ENCODE peak calls at places on chromosome 20, in five cellular contexts. V is left ventricle myocardium inferior, G is neural progenitor cell, Q is PC-9, N is AG04450. J is an unnamed sample.

GRCh38 chr20:50367104-50367674 is 143.0 kb upstream of the PTPN1 start:
- DNase-seq in Q (no peak), G (no peak), V (no peak), N (no peak), J (no peak)

GRCh38 chr20:33882018-33882417 is 70.9 kb downstream of the CHMP4B start:
- DNase-seq in Q (no peak), G (no peak), N (no peak), V (no peak), J (no peak)

GRCh38 chr20:17504326-17504897 is 26.8 kb downstream of the BFSP1 start:
- DNase-seq in N (no peak), G (no peak), Q (peak), V (no peak), J (no peak)

GRCh38 chr20:34859826-34860545 is 12.7 kb downstream of the GGT7 start:
- DNase-seq in G (no peak), Q (no peak), V (no peak), N (no peak), J (no peak)

GRCh38 chr20:5393218-5393870 is 76.6 kb upstream of the PROKR2 start:
- DNase-seq in Q (no peak), V (no peak), N (no peak), G (peak), J (no peak)

GRCh38 chr20:7629880-7630279 is 310.4 kb downstream of the HAO1 start:
- DNase-seq in Q (no peak), V (no peak), G (no peak), N (no peak), J (no peak)

GRCh38 chr20:51434556-51435256 is 107.8 kb downstream of the NFATC2 start:
- DNase-seq in N (peak), G (no peak), V (no peak), Q (no peak), J (no peak)

GRCh38 chr20:7855545-7855944 is 84.7 kb downstream of the HAO1 start:
- DNase-seq in Q (no peak), N (no peak), G (no peak), V (no peak), J (no peak)

GRCh38 chr20:18904624-18905023 is 91.0 kb downstream of the SCP2D1 start:
- DNase-seq in N (no peak), G (peak), Q (no peak), V (no peak), J (no peak)

GRCh38 chr20:59777814-59778575 is 155.4 kb downstream of the SYCP2 start:
- DNase-seq in V (no peak), G (no peak), Q (no peak), N (no peak), J (no peak)

GRCh38 chr20:58623579-58624473 is 27.3 kb upstream of the STX16 start:
- DNase-seq in Q (peak), V (peak), N (peak), G (no peak), J (no peak)

GRCh38 chr20:4160761-4161305 is 145.5 kb upstream of the RNF24 start:
- DNase-seq in N (no peak), Q (peak), V (no peak), G (peak), J (peak)

GRCh38 chr20:31568041-31568731 is 36.9 kb upstream of the ID1 start:
- DNase-seq in G (no peak), N (no peak), V (no peak), Q (no peak), J (no peak)

GRCh38 chr20:63661959-63662812 is 4.1 kb downstream of the RTEL1 start:
- DNase-seq in Q (no peak), N (no peak), V (no peak), G (no peak), J (no peak)

GRCh38 chr20:39773380-39774000 is 811.3 kb downstream of the DHX35 start:
- DNase-seq in Q (no peak), N (no peak), G (no peak), V (no peak), J (no peak)

GRCh38 chr20:38222231-38222922 is 38.2 kb downstream of the KIAA1755 start:
- DNase-seq in N (no peak), V (peak), G (peak), Q (peak), J (peak)

GRCh38 chr20:38321959-38322598 is 18.1 kb downstream of the BPI start:
- DNase-seq in N (peak), V (no peak), G (peak), Q (peak), J (peak)

GRCh38 chr20:47334022-47334551 is 22.4 kb downstream of the ZMYND8 start:
- DNase-seq in V (no peak), N (peak), Q (peak), G (no peak), J (no peak)
- H3K27ac ChIP-seq in V (peak), N (peak), Q (peak), G (no peak), J (peak)

DNA sequence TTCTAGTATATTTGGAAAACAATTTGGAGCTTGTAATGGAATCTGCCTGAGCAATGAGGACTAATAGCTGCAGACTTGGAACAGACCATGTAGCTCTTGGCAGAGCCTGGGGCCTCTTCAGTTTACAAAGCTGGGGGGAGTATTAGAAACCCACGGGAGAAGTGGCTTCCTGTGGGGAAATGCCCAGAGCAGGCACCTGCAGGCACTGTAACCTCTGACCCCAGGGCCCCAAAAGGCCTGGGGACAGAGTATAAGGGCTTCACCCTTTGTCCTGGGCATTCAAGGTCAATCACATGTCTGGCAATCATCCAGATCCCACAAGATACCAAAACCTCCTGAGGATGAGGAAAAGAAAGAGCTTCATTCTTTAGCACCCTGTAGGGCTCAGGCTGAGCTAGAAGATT is 19.4 kb downstream of the PKIG start:
- DNase-seq in Q (no peak), N (peak), G (no peak), V (peak), J (peak)
- H3K27ac ChIP-seq in Q (no peak), N (peak), G (no peak), V (peak), J (peak)

GRCh38 chr20:49165611-49166010 is 22.5 kb downstream of the STAU1 start:
- DNase-seq in V (no peak), N (no peak), G (no peak), Q (no peak), J (peak)
- H3K27ac ChIP-seq in V (no peak), N (no peak), G (no peak), Q (no peak), J (peak)

DNA sequence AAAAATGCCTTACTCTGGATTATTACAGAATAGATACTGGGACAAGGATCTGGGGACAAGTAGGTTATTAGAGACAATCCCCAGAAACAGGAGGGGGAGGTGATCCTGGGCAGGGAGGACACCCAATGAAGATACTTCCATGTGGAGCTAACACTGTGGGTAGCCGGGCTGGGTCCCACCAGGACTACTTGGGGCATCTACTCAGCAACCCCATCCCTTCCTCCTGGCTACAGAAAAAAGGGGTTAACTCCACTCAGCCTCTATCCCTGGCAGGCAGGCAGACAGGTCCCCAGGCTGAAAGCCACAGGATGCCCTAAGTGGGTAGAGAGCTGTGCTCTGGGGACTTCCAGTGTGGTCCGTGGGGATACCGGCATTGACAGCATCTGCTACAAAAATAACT is 68.0 kb upstream of the NXT1 start:
- DNase-seq in G (no peak), N (no peak), V (no peak), Q (no peak), J (no peak)
- H3K27ac ChIP-seq in G (no peak), N (no peak), V (no peak), Q (no peak), J (no peak)

GRCh38 chr20:53827292-53827995 is 233.8 kb upstream of the ZNF217 start:
- DNase-seq in G (no peak), Q (no peak), N (no peak), V (no peak), J (no peak)

GRCh38 chr20:53829086-53829703 is 235.6 kb upstream of the ZNF217 start:
- DNase-seq in N (peak), Q (peak), V (no peak), G (no peak), J (no peak)

GRCh38 chr20:53828673-53829085 is 235.0 kb upstream of the ZNF217 start:
- DNase-seq in G (peak), Q (peak), V (no peak), N (peak), J (no peak)

GRCh38 chr20:53826597-53827291 is 233.1 kb upstream of the ZNF217 start:
- DNase-seq in N (no peak), Q (no peak), G (no peak), V (no peak), J (no peak)

DNA sequence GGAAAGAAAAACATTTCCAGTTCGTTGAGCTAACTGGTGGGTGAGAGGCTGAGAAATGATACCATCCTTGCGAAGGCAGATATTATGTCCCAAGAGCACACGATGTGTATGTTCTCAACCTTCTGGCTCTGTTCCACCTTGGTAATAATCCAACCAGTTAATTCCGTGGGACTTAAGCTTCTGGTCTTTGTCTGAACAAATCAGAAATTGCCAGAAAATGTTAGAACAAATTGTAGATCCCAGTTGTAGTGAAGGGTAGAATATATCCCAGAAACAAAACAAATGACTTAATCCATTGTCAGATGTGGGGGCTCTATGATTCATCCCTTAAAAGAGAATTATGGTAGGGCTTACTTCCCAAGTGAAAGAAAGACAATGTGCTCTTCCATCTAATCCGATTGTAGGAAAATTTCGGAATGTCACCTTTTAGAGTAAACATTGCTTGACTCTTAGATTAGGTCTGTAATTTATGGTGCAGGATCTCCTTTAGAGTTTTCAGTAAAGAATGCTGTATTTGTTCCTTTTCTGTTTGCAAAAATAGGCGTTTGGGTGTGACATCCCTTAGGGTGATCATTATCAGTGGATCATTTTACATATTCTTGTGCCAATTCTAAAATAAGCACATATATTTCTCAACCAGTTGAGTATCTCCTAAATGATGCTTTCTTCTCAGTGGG is 234.5 kb upstream of the ZNF217 start:
- DNase-seq in Q (peak), V (no peak), N (peak), G (no peak), J (no peak)
- H3K27ac ChIP-seq in Q (peak), V (peak), N (peak), G (no peak), J (no peak)

GRCh38 chr20:23082846-23083552 is 3.1 kb downstream of the CD93 start:
- DNase-seq in N (no peak), G (no peak), V (no peak), Q (no peak), J (no peak)
- H3K27ac ChIP-seq in N (no peak), G (no peak), V (peak), Q (no peak), J (no peak)

GRCh38 chr20:14303106-14303505 is 34.3 kb downstream of the FLRT3 start:
- DNase-seq in V (no peak), G (no peak), N (no peak), Q (no peak), J (no peak)

GRCh38 chr20:14312001-14312400 is 25.4 kb downstream of the FLRT3 start:
- DNase-seq in G (no peak), Q (no peak), V (no peak), N (no peak), J (no peak)

GRCh38 chr20:14304466-14304865 is 32.9 kb downstream of the FLRT3 start:
- DNase-seq in N (no peak), V (no peak), G (no peak), Q (no peak), J (no peak)

GRCh38 chr20:14310977-14311654 is 26.3 kb downstream of the FLRT3 start:
- DNase-seq in V (no peak), G (no peak), Q (no peak), N (no peak), J (no peak)

DNA sequence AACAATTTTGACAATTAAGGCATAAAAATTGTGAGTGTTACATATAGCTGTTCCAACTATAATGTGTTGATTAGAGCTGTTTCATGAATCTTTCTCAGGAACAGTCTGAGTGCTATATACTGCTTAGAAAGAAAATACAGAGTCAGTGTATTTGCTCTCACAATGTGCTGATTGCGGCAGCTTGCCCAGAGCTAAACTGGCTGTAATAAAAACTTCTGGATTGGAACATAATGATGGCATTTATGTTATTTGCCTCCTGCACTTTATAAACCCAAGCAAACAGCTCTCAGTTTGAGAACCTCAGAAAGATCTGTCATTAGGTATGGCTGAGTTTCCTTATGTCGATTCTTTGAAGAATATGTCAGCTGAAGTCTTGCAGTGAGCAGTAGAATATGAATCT is 29.5 kb downstream of the FLRT3 start:
- DNase-seq in V (no peak), N (no peak), G (no peak), Q (no peak), J (no peak)
- H3K27ac ChIP-seq in V (no peak), N (no peak), G (no peak), Q (no peak), J (no peak)

DNA sequence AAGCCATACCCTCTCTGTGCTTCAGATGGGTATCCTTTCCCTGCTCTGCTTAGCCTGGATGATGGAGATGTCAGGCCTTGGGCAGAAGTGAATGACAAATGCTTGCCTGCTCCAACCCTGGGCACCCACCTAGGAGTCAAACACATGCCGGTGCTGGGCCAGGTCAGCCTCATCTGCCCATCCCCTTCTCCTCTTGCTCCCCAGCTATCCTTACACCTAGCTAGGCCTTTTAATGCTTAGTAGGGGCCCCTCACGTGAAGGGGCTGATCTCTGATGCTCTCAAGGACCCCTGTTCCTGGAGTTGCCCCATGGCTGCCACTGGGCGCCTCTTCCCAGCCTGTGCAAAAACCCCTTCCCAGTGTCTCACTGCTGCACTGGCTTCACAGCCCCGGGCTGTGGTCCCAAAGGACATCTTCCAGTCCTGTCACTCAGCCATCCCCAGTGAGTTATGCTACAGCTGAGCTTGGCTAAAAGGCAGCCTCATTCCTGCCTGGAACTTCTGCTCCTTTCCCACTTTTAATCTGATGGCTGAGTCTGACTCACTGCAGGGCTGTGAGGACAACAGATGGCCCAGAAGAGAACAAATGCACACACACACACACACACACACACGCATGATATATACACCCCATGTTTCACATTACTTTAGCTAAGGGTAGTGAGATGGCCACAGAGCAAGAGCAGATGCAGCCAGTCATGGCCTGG is 12.8 kb upstream of the SDCBP2 start:
- DNase-seq in V (no peak), N (no peak), G (no peak), Q (no peak), J (no peak)
- H3K27ac ChIP-seq in V (no peak), N (peak), G (no peak), Q (no peak), J (no peak)

GRCh38 chr20:62648318-62648995 is 6.2 kb downstream of the SLCO4A1 start:
- DNase-seq in G (no peak), N (no peak), Q (no peak), V (no peak), J (no peak)

GRCh38 chr20:62647521-62648317 is 5.4 kb downstream of the SLCO4A1 start:
- DNase-seq in V (no peak), N (no peak), Q (no peak), G (peak), J (no peak)

GRCh38 chr20:62644802-62645496 is 2.6 kb downstream of the SLCO4A1 start:
- DNase-seq in N (no peak), V (no peak), Q (peak), G (no peak), J (no peak)

GRCh38 chr20:62645613-62646012 is 3.3 kb downstream of the SLCO4A1 start:
- DNase-seq in N (no peak), Q (no peak), V (no peak), G (no peak), J (no peak)

GRCh38 chr20:62646851-62647520 is 4.7 kb downstream of the SLCO4A1 start:
- DNase-seq in G (no peak), Q (peak), V (no peak), N (no peak), J (no peak)
- H3K27ac ChIP-seq in G (no peak), Q (no peak), V (peak), N (no peak), J (no peak)